ENCODE peak calls at places on chromosomes 13 and 19, in four cellular contexts. D, E, J and T are unnamed samples.

GRCh38 chr19:40512473-40513344 is 45.9 kb downstream of the SPTBN4 start:
- DNase-seq in D (no peak), E (peak; percentile 50), J (no peak), T (no peak)

GRCh38 chr13:110799246-110800236 is 86.0 kb downstream of the ING1 start:
- DNase-seq in D (peak; percentile 43), E (no peak), J (no peak), T (peak; percentile 17)

GRCh38 chr19:29966594-29967249 is 24.7 kb downstream of the URI1 start:
- DNase-seq in D (peak; percentile 45), E (peak; percentile 0), J (no peak), T (no peak)

GRCh38 chr13:98365291-98365690 is 188.2 kb upstream of the RNF113B start:
- DNase-seq in D (no peak), E (no peak), J (no peak), T (no peak)

GRCh38 chr19:42563352-42564210 is 31.1 kb downstream of the CEACAM8 start:
- DNase-seq in D (peak; percentile 40), E (peak; percentile 21), J (no peak), T (no peak)

GRCh38 chr13:99812611-99813010 is 159.0 kb downstream of the ZIC5 start:
- DNase-seq in D (peak; percentile 63), E (no peak), J (no peak), T (peak; percentile 92)

GRCh38 chr19:20471441-20471840 is 94.1 kb downstream of the ZNF737 start:
- DNase-seq in D (no peak), E (no peak), J (no peak), T (no peak)

GRCh38 chr19:752652-753517 is 2.0 kb downstream of the MISP start:
- DNase-seq in D (peak; percentile 87), E (no peak), J (no peak), T (peak; percentile 72)

GRCh38 chr19:6677495-6677894 is 7.5 kb upstream of the TNFSF14 start:
- DNase-seq in D (no peak), E (no peak), J (no peak), T (no peak)

GRCh38 chr19:48992571-48993174 is 436 bp downstream of the GYS1 start:
- DNase-seq in D (peak; percentile 3), E (no peak), J (no peak), T (no peak)

GRCh38 chr19:33916792-33917191 is 120.1 kb downstream of the KCTD15 start:
- DNase-seq in D (no peak), E (no peak), J (no peak), T (no peak)

GRCh38 chr13:75704194-75704941 is 68.2 kb downstream of the LMO7 start:
- DNase-seq in D (peak; percentile 44), E (no peak), J (no peak), T (no peak)

GRCh38 chr13:33873251-33873908 is 55.4 kb downstream of the RFC3 start:
- DNase-seq in D (no peak), E (no peak), J (no peak), T (no peak)

GRCh38 chr19:51799311-51799997 is 4.5 kb downstream of the FPR3 start:
- DNase-seq in D (peak; percentile 80), E (no peak), J (peak; percentile 90), T (peak; percentile 88)

GRCh38 chr19:53132231-53132991 is at the start of gene ZNF415:
- DNase-seq in D (no peak), E (no peak), J (peak; percentile 92), T (no peak)

GRCh38 chr19:46373573-46374359 is 26.9 kb downstream of the PPP5C start:
- DNase-seq in D (no peak), E (peak; percentile 100), J (peak; percentile 88), T (peak; percentile 92)

GRCh38 chr13:107301724-107302374 is 733.9 kb upstream of the ARGLU1 start:
- DNase-seq in D (peak; percentile 63), E (peak; percentile 35), J (no peak), T (no peak)

GRCh38 chr13:44013666-44014291 is 134.1 kb downstream of the LACC1 start:
- DNase-seq in D (peak; percentile 51), E (no peak), J (no peak), T (peak; percentile 80)

GRCh38 chr13:25281193-25281936 is 5.9 kb downstream of the MTMR6 start:
- DNase-seq in D (no peak), E (no peak), J (no peak), T (no peak)

GRCh38 chr13:92265408-92265807 is 867.0 kb downstream of the GPC5 start:
- DNase-seq in D (no peak), E (no peak), J (no peak), T (no peak)

GRCh38 chr19:535017-535835 is 3.7 kb downstream of the CDC34 start:
- DNase-seq in D (no peak), E (no peak), J (no peak), T (no peak)

GRCh38 chr13:38875186-38875875 is 115.3 kb downstream of the STOML3 start:
- DNase-seq in D (no peak), E (no peak), J (no peak), T (no peak)

GRCh38 chr13:61664821-61665705 is 249.4 kb upstream of the PCDH20 start:
- DNase-seq in D (no peak), E (peak; percentile 79), J (peak; percentile 37), T (peak; percentile 76)

GRCh38 chr19:41430907-41431306 is 3.7 kb upstream of the B3GNT8 start:
- DNase-seq in D (no peak), E (no peak), J (no peak), T (peak; percentile 19)

GRCh38 chr19:33746159-33746558 is 50.5 kb upstream of the KCTD15 start:
- DNase-seq in D (no peak), E (no peak), J (no peak), T (no peak)

GRCh38 chr13:86870388-86870966 is 800.7 kb upstream of the SLITRK5 start:
- DNase-seq in D (peak; percentile 8), E (no peak), J (no peak), T (peak; percentile 17)

GRCh38 chr13:97302611-97303010 is 80.5 kb downstream of the MBNL2 start:
- DNase-seq in D (no peak), E (no peak), J (no peak), T (no peak)

GRCh38 chr19:18738961-18739690 is 52.0 kb downstream of the COMP start:
- DNase-seq in D (no peak), E (no peak), J (no peak), T (no peak)

GRCh38 chr13:114015608-114016295 is 41.9 kb upstream of the C13orf46 start:
- DNase-seq in D (no peak), E (no peak), J (no peak), T (no peak)